ENCODE peak calls at places on chromosomes 12 and 14, in six cellular contexts. K, P, J, A, X and S are unnamed samples.
A peak's percentile ranks its signal among the peaks of the same experiment; 100 is the strongest.

GRCh38 chr12:92144631-92145480 is 790 bp downstream of the BTG1 start:
- DNase-seq in A (no peak), P (no peak), X (peak; percentile 81), K (peak; percentile 63), J (peak; percentile 75), S (peak; percentile 66)

GRCh38 chr14:94390372-94391086 is 2.1 kb upstream of the SERPINA1 start:
- DNase-seq in K (peak; percentile 72), P (no peak), X (peak; percentile 60), A (no peak), J (peak; percentile 96), S (no peak)

GRCh38 chr14:42930058-42930457 is 1323.4 kb downstream of the LRFN5 start:
- DNase-seq in X (no peak), K (no peak), P (no peak), J (no peak), A (peak; percentile 1), S (peak; percentile 49)

GRCh38 chr12:96397756-96398421 is 2.4 kb downstream of the CDK17 start:
- DNase-seq in P (no peak), K (no peak), J (no peak), X (peak; percentile 39), A (no peak), S (peak; percentile 9)

GRCh38 chr12:76967181-76967885 is 88.5 kb upstream of the CSRP2 start:
- DNase-seq in P (no peak), K (no peak), X (no peak), J (no peak), A (no peak), S (peak; percentile 95)

GRCh38 chr12:81976661-81977060 is 217.5 kb upstream of the PPFIA2 start:
- DNase-seq in K (no peak), A (no peak), X (no peak), P (no peak), J (no peak), S (no peak)

GRCh38 chr14:74902941-74903705 is 19.9 kb downstream of the RPS6KL1 start:
- DNase-seq in X (no peak), A (no peak), P (no peak), J (no peak), K (no peak), S (no peak)

GRCh38 chr14:105646175-105646574 is 119.8 kb downstream of the TMEM121 start:
- DNase-seq in P (no peak), J (peak; percentile 82), K (no peak), A (no peak), X (no peak), S (no peak)

GRCh38 chr12:100698518-100698917 is 96.1 kb upstream of the ANO4 start:
- DNase-seq in P (no peak), J (no peak), A (no peak), K (no peak), X (peak; percentile 50), S (no peak)

GRCh38 chr12:88633312-88633711 is 53.0 kb upstream of the KITLG start:
- DNase-seq in X (peak; percentile 56), K (no peak), P (no peak), J (no peak), A (no peak), S (no peak)

GRCh38 chr12:47755655-47756562 is 2.8 kb downstream of the RAPGEF3 start:
- DNase-seq in A (no peak), P (no peak), K (peak; percentile 50), J (no peak), X (no peak), S (no peak)

GRCh38 chr12:52713960-52714886 is 10.9 kb upstream of the KRT77 start:
- DNase-seq in J (no peak), A (no peak), K (no peak), X (no peak), P (no peak), S (no peak)

GRCh38 chr12:50175716-50176026 is 8.5 kb upstream of the CERS5 start:
- DNase-seq in P (no peak), K (no peak), J (no peak), X (no peak), A (no peak), S (no peak)